ENCODE peak calls at places on chromosomes 12 and 14, in nine cellular contexts. One of them, this sample, is unnamed.

GRCh38 chr12:84694111-84694510 is 218.5 kb downstream of the SLC6A15 start:
- DNase-seq in GOT3: no peak
- DNase-seq in germinal center: no peak
- DNase-seq in NCI-H1694 treated with DMSO at 0.1 percent for 48 hours: peak; percentile 80
- DNase-seq in posterior cingulate gyrus: no peak
- DNase-seq in lung: no peak
- DNase-seq in skeletal muscle cell: no peak
- DNase-seq in effector CD4-positive, alpha-beta T cell: no peak
- DNase-seq in cortex of kidney: no peak
- DNase-seq in this sample: no peak

GRCh38 chr14:68317239-68317638 is 475.6 kb downstream of the ZFP36L1 start:
- DNase-seq in GOT3: no peak
- DNase-seq in germinal center: no peak
- DNase-seq in NCI-H1694 treated with DMSO at 0.1 percent for 48 hours: no peak
- DNase-seq in posterior cingulate gyrus: no peak
- DNase-seq in lung: no peak
- DNase-seq in skeletal muscle cell: no peak
- DNase-seq in effector CD4-positive, alpha-beta T cell: no peak
- DNase-seq in cortex of kidney: no peak
- DNase-seq in this sample: no peak

GRCh38 chr12:107405436-107405835 is 280.2 kb upstream of the PWP1 start:
- DNase-seq in GOT3: no peak
- DNase-seq in germinal center: no peak
- DNase-seq in NCI-H1694 treated with DMSO at 0.1 percent for 48 hours: peak; percentile 46
- DNase-seq in posterior cingulate gyrus: peak; percentile 49
- DNase-seq in lung: no peak
- DNase-seq in skeletal muscle cell: no peak
- DNase-seq in effector CD4-positive, alpha-beta T cell: no peak
- DNase-seq in cortex of kidney: no peak
- DNase-seq in this sample: peak; percentile 84

GRCh38 chr12:43826681-43827458 is 9.0 kb upstream of the TMEM117 start:
- DNase-seq in GOT3: no peak
- DNase-seq in germinal center: no peak
- DNase-seq in NCI-H1694 treated with DMSO at 0.1 percent for 48 hours: no peak
- DNase-seq in posterior cingulate gyrus: no peak
- DNase-seq in lung: no peak
- DNase-seq in skeletal muscle cell: no peak
- DNase-seq in effector CD4-positive, alpha-beta T cell: no peak
- DNase-seq in cortex of kidney: no peak
- DNase-seq in this sample: no peak

GRCh38 chr12:56205445-56205844 is 16.2 kb upstream of the SMARCC2 start:
- DNase-seq in GOT3: no peak
- DNase-seq in germinal center: no peak
- DNase-seq in NCI-H1694 treated with DMSO at 0.1 percent for 48 hours: no peak
- DNase-seq in posterior cingulate gyrus: no peak
- DNase-seq in lung: no peak
- DNase-seq in skeletal muscle cell: no peak
- DNase-seq in effector CD4-positive, alpha-beta T cell: no peak
- DNase-seq in cortex of kidney: no peak
- DNase-seq in this sample: no peak

GRCh38 chr14:101834387-101835165 is 73.1 kb downstream of the PPP2R5C start:
- DNase-seq in GOT3: no peak
- DNase-seq in germinal center: no peak
- DNase-seq in NCI-H1694 treated with DMSO at 0.1 percent for 48 hours: no peak
- DNase-seq in posterior cingulate gyrus: no peak
- DNase-seq in lung: no peak
- DNase-seq in skeletal muscle cell: no peak
- DNase-seq in effector CD4-positive, alpha-beta T cell: no peak
- DNase-seq in cortex of kidney: no peak
- DNase-seq in this sample: no peak

GRCh38 chr12:41212625-41213024 is 24.5 kb downstream of the PDZRN4 start:
- DNase-seq in GOT3: no peak
- DNase-seq in germinal center: no peak
- DNase-seq in NCI-H1694 treated with DMSO at 0.1 percent for 48 hours: no peak
- DNase-seq in posterior cingulate gyrus: no peak
- DNase-seq in lung: no peak
- DNase-seq in skeletal muscle cell: no peak
- DNase-seq in effector CD4-positive, alpha-beta T cell: no peak
- DNase-seq in cortex of kidney: no peak
- DNase-seq in this sample: no peak

GRCh38 chr12:43863770-43864366 is 28.0 kb downstream of the TMEM117 start:
- DNase-seq in GOT3: no peak
- DNase-seq in germinal center: no peak
- DNase-seq in NCI-H1694 treated with DMSO at 0.1 percent for 48 hours: no peak
- DNase-seq in posterior cingulate gyrus: no peak
- DNase-seq in lung: no peak
- DNase-seq in skeletal muscle cell: no peak
- DNase-seq in effector CD4-positive, alpha-beta T cell: no peak
- DNase-seq in cortex of kidney: no peak
- DNase-seq in this sample: no peak